ENCODE peak calls at places on chromosomes 1 and 21, in eight cellular contexts. V, O, D, C, I, Y, Q and G are unnamed samples.

GRCh38 chr1:6163973-6164617 is 16.0 kb downstream of the CHD5 start:
- DNase-seq in V (no peak), O (no peak), D (no peak), C (no peak), I (no peak), Y (no peak), Q (no peak), G (no peak)

GRCh38 chr1:228175316-228176023 is 9.9 kb downstream of the IBA57 start:
- DNase-seq in V (no peak), O (no peak), D (no peak), C (no peak), I (no peak), Y (no peak), Q (no peak), G (no peak)

GRCh38 chr1:52203935-52204625 is 62.2 kb downstream of the ZFYVE9 start:
- DNase-seq in V (no peak), O (no peak), D (no peak), C (no peak), I (no peak), Y (no peak), Q (no peak), G (no peak)

GRCh38 chr1:2587071-2587859 is 688 bp downstream of the PRXL2B start:
- DNase-seq in V (no peak), O (no peak), D (no peak), C (no peak), I (no peak), Y (no peak), Q (peak), G (no peak)

GRCh38 chr1:201291917-201292316 is 8.6 kb downstream of the PKP1 start:
- DNase-seq in V (no peak), O (no peak), D (no peak), C (no peak), I (no peak), Y (no peak), Q (no peak), G (no peak)

GRCh38 chr1:53370369-53370961 is 42.6 kb upstream of the LRP8 start:
- DNase-seq in V (no peak), O (no peak), D (peak), C (no peak), I (no peak), Y (no peak), Q (no peak), G (no peak)

GRCh38 chr1:236073307-236073897 is 8.5 kb upstream of the NID1 start:
- DNase-seq in V (no peak), O (no peak), D (no peak), C (no peak), I (no peak), Y (no peak), Q (no peak), G (no peak)

GRCh38 chr1:202794049-202794725 is 14.0 kb downstream of the KDM5B start:
- DNase-seq in V (no peak), O (no peak), D (no peak), C (no peak), I (no peak), Y (no peak), Q (no peak), G (no peak)

GRCh38 chr21:14901482-14901958 is 163.3 kb downstream of the NRIP1 start:
- DNase-seq in V (no peak), O (no peak), D (no peak), C (no peak), I (no peak), Y (no peak), Q (peak), G (no peak)

GRCh38 chr1:224637510-224637909 is 21.4 kb downstream of the CNIH3 start:
- DNase-seq in V (no peak), O (no peak), D (no peak), C (no peak), I (peak), Y (no peak), Q (peak), G (no peak)

GRCh38 chr1:225044258-225044657 is 114.8 kb downstream of the DNAH14 start:
- DNase-seq in V (no peak), O (no peak), D (no peak), C (no peak), I (no peak), Y (no peak), Q (peak), G (no peak)

GRCh38 chr1:198132060-198132781 is 24.6 kb upstream of the NEK7 start:
- DNase-seq in V (no peak), O (no peak), D (no peak), C (no peak), I (no peak), Y (no peak), Q (no peak), G (no peak)

GRCh38 chr21:43362306-43362927 is 64.5 kb downstream of the SIK1 start:
- DNase-seq in V (peak), O (no peak), D (peak), C (no peak), I (peak), Y (peak), Q (peak), G (no peak)

GRCh38 chr1:67609942-67610341 is 75.1 kb upstream of the GADD45A start:
- DNase-seq in V (no peak), O (no peak), D (no peak), C (no peak), I (no peak), Y (no peak), Q (no peak), G (no peak)

GRCh38 chr1:15341634-15342375 is 67.9 kb upstream of the EFHD2 start:
- DNase-seq in V (no peak), O (no peak), D (no peak), C (no peak), I (peak), Y (no peak), Q (peak), G (no peak)

GRCh38 chr1:98692482-98692881 is 31.0 kb downstream of the SNX7 start:
- DNase-seq in V (no peak), O (no peak), D (no peak), C (no peak), I (no peak), Y (no peak), Q (no peak), G (no peak)

GRCh38 chr1:218728994-218729393 is 383.9 kb downstream of the TGFB2 start:
- DNase-seq in V (peak), O (no peak), D (no peak), C (no peak), I (no peak), Y (no peak), Q (no peak), G (no peak)

GRCh38 chr1:28893403-28894102 is 20.8 kb upstream of the EPB41 start:
- DNase-seq in V (peak), O (no peak), D (no peak), C (no peak), I (no peak), Y (no peak), Q (no peak), G (no peak)

GRCh38 chr1:229341811-229342304 is 989 bp downstream of the CCSAP start:
- DNase-seq in V (no peak), O (no peak), D (no peak), C (no peak), I (no peak), Y (no peak), Q (peak), G (no peak)

GRCh38 chr1:226607821-226608220 is 59.3 kb downstream of the STUM start:
- DNase-seq in V (no peak), O (no peak), D (no peak), C (no peak), I (no peak), Y (no peak), Q (no peak), G (no peak)

GRCh38 chr1:11492235-11492634 is 13.3 kb downstream of the DISP3 start:
- DNase-seq in V (no peak), O (no peak), D (no peak), C (no peak), I (no peak), Y (no peak), Q (no peak), G (no peak)

GRCh38 chr1:193014354-193014753 is 44.8 kb downstream of the UCHL5 start:
- DNase-seq in V (no peak), O (no peak), D (no peak), C (no peak), I (no peak), Y (no peak), Q (peak), G (no peak)